ENCODE peak calls at places on chromosomes 1 and 21, in five cellular contexts. F is IMR-90, Z is Caco-2, Q is fibroblast of villous mesenchyme, N is right atrium auricular region. A is an unnamed sample.
A peak's percentile ranks its signal among the peaks of the same experiment; 100 is the strongest.

GRCh38 chr1:31181515-31182343 is 58.0 kb downstream of the NKAIN1 start:
- DNase-seq in F (no peak), Z (peak; percentile 64), Q (peak; percentile 47), N (no peak), A (no peak)

GRCh38 chr1:232127190-232127589 is 500.6 kb downstream of the DISC1 start:
- DNase-seq in F (peak; percentile 90), Z (no peak), Q (peak; percentile 67), N (no peak), A (no peak)

GRCh38 chr1:52970149-52970548 is 43.1 kb downstream of the SCP2 start:
- DNase-seq in F (peak; percentile 20), Z (no peak), Q (peak; percentile 45), N (no peak), A (no peak)

GRCh38 chr1:213060836-213061235 is 9.8 kb downstream of the RPS6KC1 start:
- DNase-seq in F (no peak), Z (no peak), Q (no peak), N (no peak), A (no peak)

GRCh38 chr1:9927259-9927658 is 15.9 kb downstream of the LZIC start:
- DNase-seq in F (no peak), Z (no peak), Q (no peak), N (no peak), A (no peak)

GRCh38 chr1:236760480-236760879 is 34.6 kb upstream of the MTR start:
- DNase-seq in F (no peak), Z (no peak), Q (no peak), N (no peak), A (no peak)

GRCh38 chr1:40976952-40977690 is 2.4 kb upstream of the CTPS1 start:
- DNase-seq in F (peak; percentile 73), Z (peak; percentile 57), Q (peak; percentile 89), N (no peak), A (no peak)

GRCh38 chr1:60904079-60904852 is 178.1 kb upstream of the NFIA start:
- DNase-seq in F (no peak), Z (no peak), Q (no peak), N (peak; percentile 64), A (no peak)

GRCh38 chr1:240941706-240942370 is 329.9 kb upstream of the GREM2 start:
- DNase-seq in F (no peak), Z (no peak), Q (peak; percentile 39), N (no peak), A (no peak)

GRCh38 chr1:36327421-36328087 is 4.1 kb upstream of the EVA1B start:
- DNase-seq in F (peak; percentile 80), Z (no peak), Q (peak; percentile 56), N (no peak), A (no peak)

GRCh38 chr1:86906419-86906818 is 7.5 kb downstream of the SELENOF start:
- DNase-seq in F (no peak), Z (no peak), Q (peak; percentile 61), N (no peak), A (no peak)

GRCh38 chr1:30889506-30889905 is 19.1 kb downstream of the SDC3 start:
- DNase-seq in F (peak; percentile 68), Z (no peak), Q (no peak), N (no peak), A (no peak)

DNA sequence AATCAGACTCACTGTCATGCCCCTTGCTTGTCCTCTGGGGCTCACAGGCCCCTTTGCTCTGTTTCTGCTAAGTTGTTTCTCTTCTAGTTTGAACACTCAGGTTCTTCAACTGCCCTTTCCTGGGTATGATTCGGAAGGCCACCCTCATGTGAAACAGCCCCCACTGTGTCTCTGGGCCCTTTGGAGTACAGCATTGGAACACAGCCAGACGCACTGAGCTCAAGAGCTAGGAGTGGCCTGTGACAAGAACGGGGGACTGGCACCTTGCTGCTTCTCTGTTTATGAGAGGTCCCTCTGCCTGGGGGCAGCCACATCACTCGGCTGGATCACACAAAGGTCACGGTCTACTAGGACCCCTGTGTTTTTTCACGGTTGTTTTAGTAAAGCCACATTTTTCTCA is 114.4 kb upstream of the ZC3H12A start:
- DNase-seq in F (no peak), Z (no peak), Q (no peak), N (no peak), A (no peak)
- H3K4me3 ChIP-seq in F (no peak overlapping the region), Z (no peak overlapping the region), Q (no peak overlapping the region), N (no peak overlapping the region), A (no peak overlapping the region)

DNA sequence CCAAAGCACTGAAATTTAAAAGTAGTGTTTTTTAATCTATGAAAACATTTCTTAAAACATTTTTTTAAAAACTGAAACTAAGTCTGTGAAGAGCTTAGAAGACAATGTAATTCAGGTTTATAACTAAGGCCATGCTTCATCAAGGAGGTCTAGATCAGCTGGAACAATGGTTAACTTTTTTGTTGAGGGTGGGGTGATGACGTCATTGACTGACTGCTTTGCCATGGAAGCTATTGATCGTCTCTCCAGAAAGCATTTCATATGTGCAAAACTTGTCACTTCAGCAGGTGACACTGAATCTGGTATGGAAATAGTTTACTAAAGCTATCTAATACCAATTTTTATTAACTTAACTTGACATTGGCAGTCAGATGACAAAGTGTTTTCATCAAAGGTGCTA is 21.0 kb downstream of the RAVER2 start:
- DNase-seq in F (no peak), Z (no peak), Q (no peak), N (no peak), A (no peak)
- TF ChIP-seq CTCF in F (no peak), Z (no peak), Q (no peak), N (no peak), A (no peak)

DNA sequence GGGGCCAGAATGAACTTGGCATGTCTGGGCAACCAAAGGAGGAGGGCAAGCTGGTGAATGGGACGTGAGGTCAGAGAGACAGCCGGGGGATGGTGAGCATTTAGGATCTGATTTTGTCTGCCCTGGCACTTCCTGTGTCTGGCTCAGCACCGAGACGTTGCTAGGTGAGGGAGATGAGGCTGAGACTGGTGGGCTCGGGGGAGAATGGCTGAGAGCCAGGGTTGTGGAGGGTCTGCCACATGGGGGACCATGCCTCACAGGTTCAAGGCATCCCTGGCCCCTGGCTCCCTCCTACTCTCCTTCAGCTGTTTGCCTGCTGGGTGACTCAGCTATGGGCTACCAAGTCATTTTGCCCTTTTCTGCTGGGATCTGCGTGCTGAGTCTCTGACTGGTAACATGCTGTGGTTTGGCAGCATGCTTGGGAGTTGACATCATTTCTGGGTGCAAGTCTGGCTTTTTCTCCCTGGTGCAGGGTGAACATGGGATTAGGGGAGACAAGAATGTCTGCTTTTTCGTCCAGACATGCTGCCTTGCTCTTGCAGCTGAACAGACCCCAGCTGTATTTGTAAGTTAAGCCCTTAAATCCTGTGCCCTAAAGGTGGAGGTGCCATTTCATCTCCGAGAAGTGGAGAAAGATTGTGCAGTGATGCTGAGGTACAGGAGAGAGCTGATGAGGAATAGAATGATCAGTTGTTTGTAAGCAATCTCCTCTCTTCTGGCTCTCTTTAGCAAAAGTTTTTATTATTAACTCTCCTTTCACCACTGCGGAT is 17.6 kb downstream of the GALNT2 start:
- DNase-seq in F (peak; percentile 99), Z (no peak), Q (peak; percentile 99), N (peak; percentile 84), A (peak; percentile 100)
- H3K4me3 ChIP-seq in F (no peak overlapping the region), Z (no peak overlapping the region), Q (no peak overlapping the region), N (no peak overlapping the region), A (no peak overlapping the region)

DNA sequence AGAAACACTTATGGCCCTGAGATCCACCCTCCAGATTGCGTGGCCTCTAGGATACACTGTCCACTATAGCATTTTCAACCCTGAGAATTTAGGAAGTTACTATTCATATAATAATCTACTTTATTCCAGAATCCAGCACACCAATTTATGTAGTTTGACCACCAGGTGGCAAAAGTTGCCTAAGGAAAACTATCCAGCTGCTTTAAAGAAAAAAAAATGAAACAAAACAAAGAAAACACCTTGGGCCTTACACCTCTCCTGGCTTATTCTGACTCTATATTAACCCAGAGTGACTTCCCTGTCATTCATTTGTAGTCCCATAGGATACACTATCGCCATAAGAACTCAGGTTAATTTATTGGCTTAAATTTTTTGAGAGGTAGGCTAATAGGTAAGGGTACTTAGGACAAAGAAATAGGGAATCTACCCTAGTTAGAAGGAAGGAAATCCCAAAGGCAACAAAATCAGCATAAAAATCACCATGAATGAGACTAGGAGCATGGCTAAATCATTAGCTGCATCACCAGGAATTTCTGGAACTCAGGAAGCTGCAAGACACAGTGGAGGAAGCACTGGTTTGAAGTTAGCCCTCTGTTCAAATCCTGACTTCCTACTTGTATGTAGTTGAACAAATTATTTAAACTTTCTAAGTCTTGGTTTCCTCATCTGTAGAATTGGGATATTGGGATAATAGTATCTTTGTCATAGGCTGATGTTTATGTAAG is 107.5 kb downstream of the SPAG17 start:
- DNase-seq in F (peak; percentile 44), Z (no peak), Q (peak; percentile 32), N (no peak), A (no peak)
- TF ChIP-seq CTCF in F (peak; percentile 67), Z (peak; percentile 27), Q (peak; percentile 51), N (no peak), A (peak; percentile 59)

GRCh38 chr21:34640858-34641257 is 25.9 kb upstream of the RCAN1 start:
- DNase-seq in F (peak; percentile 85), Z (no peak), Q (peak; percentile 54), N (peak; percentile 23), A (peak; percentile 43)

GRCh38 chr21:34642211-34643075 is 26.4 kb upstream of the CLIC6 start:
- DNase-seq in F (peak; percentile 18), Z (no peak), Q (peak; percentile 30), N (peak; percentile 42), A (no peak)

GRCh38 chr21:34639250-34639649 is 24.3 kb upstream of the RCAN1 start:
- DNase-seq in F (no peak), Z (no peak), Q (no peak), N (no peak), A (no peak)

GRCh38 chr21:34636961-34637360 is 22.0 kb upstream of the RCAN1 start:
- DNase-seq in F (no peak), Z (no peak), Q (no peak), N (peak; percentile 21), A (no peak)

GRCh38 chr21:34639882-34640788 is 25.2 kb upstream of the RCAN1 start:
- DNase-seq in F (peak; percentile 13), Z (no peak), Q (peak; percentile 42), N (peak; percentile 43), A (no peak)
- H3K4me3 ChIP-seq in F (no peak overlapping the region), Z (no peak overlapping the region), Q (peak overlapping the region; percentile 27), N (no peak overlapping the region), A (no peak overlapping the region)

A was measured in retinal pigment epithelial cell.